ENCODE peak calls at places on chromosomes 6 and 20, in nine cellular contexts. I is NCI-H1092; X is activated CD8-positive, alpha-beta T cell treated with anti-CD3 and anti-CD28 coated beads for 36 hours; M is stimulated activated CD4-positive, alpha-beta T cell treated with anti-CD3 and anti-CD28 coated beads, Interleukin-12 subunit alpha, Interleukin-12 subunit beta, amount 100 ng/mL, for 48 hours; L is pancreas; Z is SK-MEL-5; C is AG09309; H is NCI-H1048; G is stimulated activated CD8-positive, alpha-beta memory T cell treated with anti-CD3 and anti-CD28 coated beads, Interleukin-7, amount 100 ng/mL, for 48 hours. K is an unnamed sample.
A peak's percentile ranks its signal among the peaks of the same experiment; 100 is the strongest.

GRCh38 chr6:158472453-158472852 is 87.4 kb upstream of the TMEM181 start:
- DNase-seq in I (no peak), X (no peak), M (no peak), L (no peak), Z (no peak), C (no peak), H (no peak), G (no peak), K (no peak)

GRCh38 chr6:27293436-27294152 is 18.5 kb downstream of the POM121L2 start:
- DNase-seq in I (no peak), X (no peak), M (no peak), L (no peak), Z (peak; percentile 89), C (no peak), H (no peak), G (no peak), K (peak; percentile 43)

GRCh38 chr6:34888874-34889555 is at the start of gene ANKS1A:
- DNase-seq in I (peak; percentile 49), X (peak; percentile 90), M (peak; percentile 83), L (peak; percentile 97), Z (peak; percentile 58), C (no peak), H (peak; percentile 78), G (peak; percentile 79), K (peak; percentile 63)

GRCh38 chr20:60224914-60225313 is 266.7 kb downstream of the CDH26 start:
- DNase-seq in I (no peak), X (peak; percentile 38), M (no peak), L (no peak), Z (peak; percentile 69), C (no peak), H (no peak), G (no peak), K (no peak)

GRCh38 chr20:36279362-36279761 is 26.8 kb upstream of the DLGAP4 start:
- DNase-seq in I (no peak), X (no peak), M (no peak), L (no peak), Z (no peak), C (no peak), H (no peak), G (no peak), K (no peak)

GRCh38 chr6:119340766-119341487 is 8.6 kb downstream of the MAN1A1 start:
- DNase-seq in I (no peak), X (no peak), M (no peak), L (no peak), Z (no peak), C (no peak), H (no peak), G (no peak), K (no peak)

GRCh38 chr6:118697554-118697953 is 46.2 kb upstream of the CEP85L start:
- DNase-seq in I (no peak), X (no peak), M (no peak), L (no peak), Z (no peak), C (no peak), H (no peak), G (no peak), K (no peak)

GRCh38 chr6:101126501-101126900 is 245.4 kb upstream of the ASCC3 start:
- DNase-seq in I (no peak), X (no peak), M (no peak), L (no peak), Z (no peak), C (no peak), H (no peak), G (no peak), K (peak; percentile 18)

GRCh38 chr20:44052166-44052565 is 134.8 kb downstream of the JPH2 start:
- DNase-seq in I (no peak), X (no peak), M (no peak), L (peak; percentile 8), Z (no peak), C (no peak), H (no peak), G (no peak), K (no peak)

GRCh38 chr6:107634147-107635057 is 144.5 kb downstream of the SOBP start:
- DNase-seq in I (no peak), X (peak; percentile 20), M (no peak), L (peak; percentile 60), Z (no peak), C (no peak), H (no peak), G (no peak), K (no peak)

GRCh38 chr6:112470396-112470795 is 123.3 kb downstream of the RFPL4B start:
- DNase-seq in I (no peak), X (no peak), M (no peak), L (no peak), Z (no peak), C (no peak), H (no peak), G (no peak), K (no peak)

GRCh38 chr6:89989742-89990141 is 95.5 kb downstream of the GJA10 start:
- DNase-seq in I (no peak), X (no peak), M (no peak), L (no peak), Z (no peak), C (peak; percentile 81), H (no peak), G (no peak), K (peak; percentile 73)

GRCh38 chr6:48957781-48958180 is 505.3 kb downstream of the MMUT start:
- DNase-seq in I (no peak), X (no peak), M (no peak), L (no peak), Z (no peak), C (peak; percentile 13), H (no peak), G (no peak), K (no peak)

GRCh38 chr20:57260959-57261357 is 5.5 kb downstream of the BMP7 start:
- DNase-seq in I (no peak), X (no peak), M (no peak), L (no peak), Z (no peak), C (no peak), H (no peak), G (no peak), K (peak; percentile 28)